ENCODE peak calls at places on chromosomes 16 and 17, in four cellular contexts. K is WTC11, D is A549, P is HepG2. A is an unnamed sample.

GRCh38 chr16:56202036-56202435 is 10.7 kb downstream of the GNAO1 start:
- DNase-seq in D (no peak), K (no peak), P (no peak), A (no peak)

GRCh38 chr16:4743217-4743897 is 9.0 kb downstream of the DNAAF8 start:
- DNase-seq in D (no peak), P (no peak), K (no peak), A (no peak)

GRCh38 chr17:76032073-76032779 is 5.1 kb upstream of the EVPL start:
- DNase-seq in P (peak), D (no peak), K (no peak), A (no peak)

GRCh38 chr17:17186551-17187505 is 19.3 kb downstream of the PLD6 start:
- DNase-seq in D (no peak), P (no peak), K (no peak), A (no peak)

GRCh38 chr17:12877953-12878669 is 88.8 kb downstream of the ARHGAP44 start:
- DNase-seq in D (no peak), P (no peak), K (no peak), A (no peak)

GRCh38 chr16:54178491-54178976 is 108.1 kb downstream of the IRX3 start:
- DNase-seq in D (no peak), K (no peak), P (no peak), A (no peak)

GRCh38 chr16:79191933-79192332 is 408.6 kb downstream of the MAF start:
- DNase-seq in D (no peak), K (no peak), P (no peak), A (no peak)

GRCh38 chr17:42898147-42898807 is 2.3 kb upstream of the G6PC1 start:
- DNase-seq in K (no peak), P (no peak), D (no peak), A (no peak)

GRCh38 chr16:55453909-55454308 is 25.1 kb upstream of the MMP2 start:
- DNase-seq in D (no peak), P (no peak), K (no peak), A (no peak)

GRCh38 chr17:54405826-54406225 is 494.8 kb upstream of the TOM1L1 start:
- DNase-seq in K (no peak), D (no peak), P (no peak), A (no peak)

GRCh38 chr17:77999413-78000173 is 41.1 kb downstream of the TNRC6C start:
- DNase-seq in D (no peak), P (peak), K (no peak), A (no peak)

GRCh38 chr16:3654249-3654991 is at the start of gene DNASE1:
- DNase-seq in P (peak), K (peak), D (peak), A (peak)

GRCh38 chr17:77489898-77490265 is 349.1 kb downstream of the SEC14L1 start:
- DNase-seq in K (no peak), D (no peak), P (no peak), A (no peak)

GRCh38 chr17:59840329-59840907 is 52.3 kb downstream of the TUBD1 start:
- DNase-seq in K (peak), P (no peak), D (peak), A (no peak)

GRCh38 chr17:60077672-60078519 is 825 bp downstream of the HEATR6 start:
- DNase-seq in P (no peak), K (no peak), D (no peak), A (peak)

GRCh38 chr17:73713136-73713535 is 68.9 kb upstream of the SDK2 start:
- DNase-seq in P (no peak), D (no peak), K (peak), A (no peak)

GRCh38 chr17:8384801-8385335 is 1.9 kb upstream of the RPL26 start:
- DNase-seq in P (no peak), D (peak), K (peak), A (peak)

GRCh38 chr17:52170963-52171572 is 12.6 kb upstream of the CA10 start:
- DNase-seq in K (peak), D (peak), P (peak), A (no peak)

GRCh38 chr17:27586203-27586701 is 44.7 kb upstream of the LGALS9 start:
- DNase-seq in P (no peak), K (no peak), D (peak), A (no peak)

GRCh38 chr17:497587-498034 is 145.0 kb upstream of the RPH3AL start:
- DNase-seq in D (no peak), K (no peak), P (no peak), A (no peak)

GRCh38 chr17:72561266-72561665 is 440.4 kb downstream of the SOX9 start:
- DNase-seq in K (no peak), P (no peak), D (no peak), A (no peak)

GRCh38 chr17:58330997-58331814 is 2.6 kb upstream of the TSPOAP1 start:
- DNase-seq in P (no peak), K (peak), D (no peak), A (peak)

GRCh38 chr16:29147710-29148425 is 163.0 kb downstream of the LAT start:
- DNase-seq in D (no peak), K (no peak), P (no peak), A (no peak)

GRCh38 chr17:74814453-74814852 is 38.3 kb upstream of the NAT9 start:
- DNase-seq in P (no peak), D (no peak), K (no peak), A (no peak)

GRCh38 chr17:60598001-60598736 is 1.8 kb upstream of the PPM1D start:
- DNase-seq in P (no peak), K (no peak), D (no peak), A (no peak)

GRCh38 chr16:11797166-11797956 is at the start of gene ZC3H7A:
- DNase-seq in K (peak), D (peak), P (peak), A (peak)

GRCh38 chr17:9473716-9474115 is 101.9 kb downstream of the STX8 start:
- DNase-seq in K (no peak), P (peak), D (peak), A (no peak)

DNA sequence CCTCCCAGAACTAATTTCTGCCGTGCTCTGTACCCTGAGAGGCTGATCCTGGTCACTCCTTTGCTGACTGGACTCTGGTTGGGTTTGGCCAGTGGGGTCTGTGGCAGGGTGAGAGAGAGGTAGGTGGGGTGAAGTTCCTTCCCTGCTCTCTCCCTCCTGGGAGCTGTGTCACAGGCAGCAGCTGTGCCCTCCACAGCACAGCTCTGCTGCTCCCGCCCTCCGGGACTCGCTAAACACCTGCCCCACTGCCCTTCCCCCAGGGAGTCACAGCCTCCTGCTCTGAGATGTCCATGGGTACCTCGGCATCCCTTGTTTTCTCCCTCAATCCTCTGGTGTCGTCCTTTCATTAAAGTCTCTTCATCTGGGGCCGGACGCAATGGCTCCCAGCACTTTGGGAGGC is 66.4 kb downstream of the SRCIN1 start:
- DNase-seq in D (no peak), K (no peak), P (no peak), A (no peak)
- TF ChIP-seq NR3C1 in D (no peak), K (no peak), P (no peak), A (no peak)

DNA sequence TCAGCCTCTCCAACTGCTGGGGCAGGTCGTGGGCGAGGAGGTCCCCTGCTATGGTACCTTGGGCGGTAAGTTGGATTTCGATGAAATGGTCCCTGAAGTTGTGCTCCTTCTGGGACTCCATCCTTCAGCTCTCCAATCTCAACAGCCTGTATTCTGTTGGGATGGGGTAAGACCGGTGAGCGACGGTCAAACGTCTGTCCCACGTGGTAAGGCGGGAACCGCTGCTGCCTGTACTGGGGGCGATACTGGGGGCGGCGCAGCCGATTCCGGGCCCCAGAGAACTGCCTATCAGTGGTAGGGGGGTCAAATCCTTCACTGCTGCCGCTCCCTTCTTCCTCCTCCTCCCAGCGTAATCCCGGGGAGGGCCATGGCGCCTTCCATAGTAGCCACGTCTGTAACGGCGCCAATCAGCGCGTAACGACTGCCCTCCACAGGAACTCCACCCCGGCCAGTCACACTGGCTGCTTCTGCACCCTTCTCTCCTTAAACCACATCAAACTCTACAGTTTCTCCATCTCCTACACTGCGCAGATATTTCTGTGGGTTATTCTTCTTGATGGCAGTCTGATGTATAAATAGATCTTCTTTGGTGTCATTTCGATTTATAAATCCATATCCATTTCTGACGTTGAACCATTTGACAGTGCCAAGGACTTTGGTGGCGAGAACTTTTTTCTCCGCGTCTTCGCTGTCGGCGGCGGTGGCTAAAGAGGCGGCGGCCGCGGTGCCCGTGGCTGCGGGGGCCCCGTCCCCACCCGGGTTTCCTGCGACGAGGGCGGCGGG is 41.1 kb downstream of the AHSP start:
- DNase-seq in K (peak), P (no peak), D (no peak), A (no peak)
- TF ChIP-seq NR3C1 in K (no peak), P (no peak), D (no peak), A (no peak)

GRCh38 chr17:82113941-82114340 is 15.9 kb upstream of the FASN start:
- DNase-seq in K (no peak), D (no peak), P (no peak), A (no peak)
- TF ChIP-seq NR3C1 in K (no peak), D (no peak), P (no peak), A (no peak)

GRCh38 chr17:36682804-36683203 is 81.4 kb downstream of the MRM1 start:
- DNase-seq in K (no peak), D (no peak), P (no peak), A (no peak)

GRCh38 chr17:36683387-36683786 is 82.0 kb downstream of the MRM1 start:
- DNase-seq in K (no peak), D (no peak), P (no peak), A (no peak)

GRCh38 chr17:36687736-36688135 is 86.4 kb downstream of the MRM1 start:
- DNase-seq in K (peak), D (no peak), P (no peak), A (no peak)

GRCh38 chr17:36689089-36689667 is 87.8 kb downstream of the MRM1 start:
- DNase-seq in K (no peak), P (no peak), D (no peak), A (no peak)

DNA sequence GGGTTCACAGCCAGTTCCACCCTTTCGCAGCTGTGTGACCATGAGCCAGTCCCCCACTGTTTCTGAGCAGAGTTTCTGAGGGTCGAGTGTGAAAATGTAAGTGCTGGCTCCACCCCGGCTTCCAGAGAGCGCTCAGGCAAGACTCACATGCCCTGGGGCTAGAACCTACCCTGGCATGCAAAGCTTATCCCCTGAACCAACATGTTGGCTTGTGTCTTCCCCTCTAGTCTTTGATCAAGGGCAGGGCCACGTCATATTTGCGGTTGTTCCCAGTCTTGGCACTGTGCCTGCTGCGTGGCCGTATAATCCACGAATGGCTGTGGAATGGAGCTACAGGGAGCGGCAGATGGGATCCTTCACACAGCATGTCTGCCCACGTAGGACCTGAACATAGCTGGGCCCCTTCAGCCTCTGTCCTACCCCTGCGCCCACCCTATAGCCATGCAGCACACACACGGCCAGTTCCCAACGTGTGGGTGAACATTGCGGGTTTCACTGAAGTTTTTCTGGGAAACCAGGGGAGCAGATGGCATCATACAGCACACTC is 84.8 kb downstream of the MRM1 start:
- DNase-seq in K (no peak), P (no peak), D (no peak), A (no peak)
- TF ChIP-seq NR3C1 in K (no peak), P (no peak), D (no peak), A (no peak)